ENCODE peak calls at places on chromosome 19, in seven cellular contexts. V is CD8-positive, alpha-beta T cell; M is H7; Z is thoracic aorta; Y is mesenchymal stem cell; I is heart right ventricle; E is uterus. U is an unnamed sample.
A peak's percentile ranks its signal among the peaks of the same experiment; 100 is the strongest.

GRCh38 chr19:38849746-38850230 is at the start of gene HNRNPL:
- DNase-seq in V (peak; percentile 99), M (peak; percentile 100), Z (no peak), Y (no peak), I (peak; percentile 99), E (no peak), U (no peak)

GRCh38 chr19:33290956-33291622 is 11.2 kb downstream of the CEBPA start:
- DNase-seq in V (no peak), M (peak; percentile 62), Z (no peak), Y (no peak), I (no peak), E (no peak), U (no peak)

GRCh38 chr19:4722671-4723464 is 774 bp downstream of the DPP9 start:
- DNase-seq in V (no peak), M (peak; percentile 41), Z (no peak), Y (peak; percentile 37), I (no peak), E (peak; percentile 51), U (peak; percentile 90)

GRCh38 chr19:33689138-33689746 is 67.5 kb downstream of the CHST8 start:
- DNase-seq in V (no peak), M (peak; percentile 32), Z (no peak), Y (no peak), I (no peak), E (no peak), U (peak; percentile 10)

GRCh38 chr19:6211632-6212402 is 68.0 kb downstream of the MLLT1 start:
- DNase-seq in V (no peak), M (peak; percentile 59), Z (no peak), Y (no peak), I (no peak), E (no peak), U (no peak)

GRCh38 chr19:55672418-55672817 is 2.6 kb upstream of the EPN1 start:
- DNase-seq in V (no peak), M (no peak), Z (no peak), Y (no peak), I (no peak), E (no peak), U (no peak)

GRCh38 chr19:19406878-19407639 is 1.6 kb downstream of the GATAD2A start:
- DNase-seq in V (peak; percentile 43), M (no peak), Z (no peak), Y (peak; percentile 78), I (no peak), E (no peak), U (no peak)

GRCh38 chr19:41888926-41889325 is 5.9 kb downstream of the ARHGEF1 start:
- DNase-seq in V (no peak), M (no peak), Z (no peak), Y (no peak), I (no peak), E (no peak), U (no peak)

GRCh38 chr19:34041922-34042521 is 130.3 kb upstream of the LSM14A start:
- DNase-seq in V (peak; percentile 59), M (peak; percentile 83), Z (peak; percentile 9), Y (no peak), I (peak; percentile 68), E (peak; percentile 19), U (peak; percentile 72)

GRCh38 chr19:3670796-3671679 is 29.2 kb downstream of the PIP5K1C start:
- DNase-seq in V (no peak), M (peak; percentile 81), Z (peak; percentile 74), Y (peak; percentile 85), I (peak; percentile 84), E (peak; percentile 92), U (peak; percentile 97)

GRCh38 chr19:10142701-10143375 is 23.1 kb upstream of the EIF3G start:
- DNase-seq in V (peak; percentile 38), M (no peak), Z (no peak), Y (no peak), I (no peak), E (no peak), U (no peak)

GRCh38 chr19:35988824-35989223 is 6.2 kb upstream of the SDHAF1 start:
- DNase-seq in V (no peak), M (no peak), Z (no peak), Y (no peak), I (no peak), E (no peak), U (no peak)

GRCh38 chr19:35986664-35987570 is 8.1 kb upstream of the SDHAF1 start:
- DNase-seq in V (no peak), M (peak; percentile 90), Z (no peak), Y (no peak), I (peak; percentile 35), E (no peak), U (peak; percentile 55)

GRCh38 chr19:35987571-35987896 is 7.5 kb upstream of the SDHAF1 start:
- DNase-seq in V (no peak), M (no peak), Z (no peak), Y (no peak), I (no peak), E (no peak), U (no peak)

GRCh38 chr19:35983177-35983576 is 11.8 kb upstream of the SDHAF1 start:
- DNase-seq in V (no peak), M (no peak), Z (no peak), Y (no peak), I (no peak), E (no peak), U (no peak)

DNA sequence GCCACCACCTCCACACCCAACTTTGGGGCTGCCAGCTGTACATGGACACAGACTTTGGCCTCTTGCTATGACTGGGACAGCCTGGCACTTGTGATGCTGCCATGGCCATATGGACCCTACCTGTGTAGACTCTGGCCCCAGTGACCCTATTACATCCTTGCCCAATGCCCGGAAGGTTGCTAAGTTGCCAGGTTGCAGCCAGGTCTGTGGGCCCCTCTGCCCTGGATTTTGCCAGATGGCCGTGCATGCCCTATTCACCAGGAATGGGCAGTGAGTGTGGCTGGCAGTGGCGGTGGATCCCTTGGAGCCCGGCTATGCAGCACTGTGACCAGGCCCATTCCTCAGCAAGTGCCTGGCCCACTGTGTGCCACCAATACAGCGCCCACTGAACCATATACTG is 8.9 kb upstream of the SDHAF1 start:
- DNase-seq in V (no peak), M (no peak), Z (no peak), Y (no peak), I (no peak), E (no peak), U (no peak)
- H3K27me3 ChIP-seq in V (peaks cover 11% of the 10 kb centered on the region), M (peaks cover 9% of the 10 kb centered on the region), Z (no peaks in the 10 kb centered on the region), Y (peaks cover 68% of the 10 kb centered on the region), I (peaks cover 30% of the 10 kb centered on the region), E (no peaks in the 10 kb centered on the region), U (no peaks in the 10 kb centered on the region)

DNA sequence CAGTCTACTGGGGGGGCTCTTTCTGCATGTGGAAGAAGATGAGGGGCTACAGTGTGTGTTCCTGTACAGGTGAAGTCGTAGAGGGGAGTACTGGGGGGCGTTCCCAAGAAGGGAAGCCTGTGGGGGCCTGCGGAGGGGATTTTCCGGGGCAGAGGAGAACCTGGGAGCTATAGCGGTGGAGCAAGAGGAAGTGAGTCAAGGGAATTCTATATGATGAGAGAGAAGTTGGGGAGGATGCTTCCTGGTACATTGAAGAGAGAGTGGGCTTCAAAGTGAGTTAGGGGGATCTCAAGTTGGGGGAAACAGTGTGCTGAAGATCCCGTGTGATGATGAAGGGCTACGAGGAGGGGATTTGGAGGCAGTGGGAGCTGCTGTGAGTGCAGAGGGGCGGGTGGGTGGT is 1.9 kb upstream of the CACNG8 start:
- DNase-seq in V (no peak), M (peak; percentile 66), Z (no peak), Y (no peak), I (no peak), E (no peak), U (no peak)
- H3K27me3 ChIP-seq in V (peaks cover 34% of the 10 kb centered on the region), M (peaks cover 67% of the 10 kb centered on the region), Z (no peaks in the 10 kb centered on the region), Y (peaks cover 78% of the 10 kb centered on the region), I (peaks cover 54% of the 10 kb centered on the region), E (peaks cover 5% of the 10 kb centered on the region), U (peaks cover 83% of the 10 kb centered on the region)

GRCh38 chr19:1000095-1000494 is at the start of gene GRIN3B:
- DNase-seq in V (peak; percentile 44), M (peak; percentile 99), Z (no peak), Y (peak; percentile 51), I (peak; percentile 50), E (no peak), U (no peak)

GRCh38 chr19:1000591-1001537 is 645 bp downstream of the GRIN3B start:
- DNase-seq in V (no peak), M (peak; percentile 94), Z (no peak), Y (no peak), I (no peak), E (no peak), U (no peak)

GRCh38 chr19:999379-999719 is 870 bp upstream of the GRIN3B start:
- DNase-seq in V (no peak), M (no peak), Z (no peak), Y (no peak), I (no peak), E (no peak), U (no peak)

GRCh38 chr19:996051-996838 is 4.0 kb upstream of the GRIN3B start:
- DNase-seq in V (peak; percentile 44), M (peak; percentile 90), Z (no peak), Y (peak; percentile 62), I (no peak), E (peak; percentile 43), U (no peak)

GRCh38 chr19:998064-998463 is 2.2 kb upstream of the GRIN3B start:
- DNase-seq in V (no peak), M (no peak), Z (no peak), Y (no peak), I (no peak), E (no peak), U (no peak)
- H3K27me3 ChIP-seq in V (peaks cover 18% of the 10 kb centered on the region), M (peaks cover 33% of the 10 kb centered on the region), Z (peaks cover 7% of the 10 kb centered on the region), Y (peaks cover 62% of the 10 kb centered on the region), I (peaks cover 66% of the 10 kb centered on the region), E (peaks cover 38% of the 10 kb centered on the region), U (no peaks in the 10 kb centered on the region)

DNA sequence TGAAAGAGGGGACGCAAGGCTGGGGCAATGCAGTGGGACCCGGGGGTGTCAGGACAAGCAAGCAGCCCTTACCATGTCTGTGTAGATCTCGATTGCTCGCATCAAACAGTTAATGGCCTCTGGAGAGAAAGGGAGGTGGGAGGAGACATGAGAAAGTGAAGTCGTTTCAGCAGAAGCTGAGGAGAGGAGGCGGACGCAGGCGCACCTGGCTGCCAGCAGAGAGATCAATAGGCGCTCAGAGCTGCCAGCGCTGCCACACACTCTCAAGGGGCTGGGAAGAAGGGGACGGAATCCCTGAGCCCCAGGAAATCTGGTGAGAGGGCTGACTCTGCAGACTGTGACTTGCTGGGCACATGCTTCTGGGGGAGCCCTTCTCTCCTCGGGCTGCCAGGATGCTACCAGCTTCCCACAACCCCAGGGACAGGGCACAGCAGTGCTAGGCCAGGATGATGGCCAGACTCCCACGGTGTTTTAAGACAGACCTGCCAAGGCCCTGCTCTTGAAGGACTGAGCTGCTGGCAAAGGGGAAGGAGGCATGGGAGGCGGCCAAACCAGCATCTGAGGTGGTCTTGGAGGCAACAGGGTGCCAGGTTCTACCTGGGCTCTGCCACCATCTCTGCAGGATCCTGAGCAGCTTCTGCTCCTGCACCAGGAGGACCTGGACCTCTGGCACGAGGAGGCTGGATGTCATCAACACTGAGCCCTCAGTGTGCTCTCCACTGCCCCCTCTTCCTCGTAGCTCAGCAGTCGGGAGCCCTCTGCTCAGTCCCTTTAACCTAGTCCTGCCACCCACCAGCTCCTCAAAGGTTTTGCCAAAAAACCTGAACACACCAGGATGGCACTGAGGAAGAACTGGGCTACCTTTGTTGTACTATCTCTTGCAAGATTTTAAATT is 11.7 kb upstream of the KPTN start:
- DNase-seq in V (no peak), M (no peak), Z (no peak), Y (no peak), I (no peak), E (no peak), U (no peak)
- H3K27me3 ChIP-seq in V (no peaks in the 10 kb centered on the region), M (no peaks in the 10 kb centered on the region), Z (no peaks in the 10 kb centered on the region), Y (no peaks in the 10 kb centered on the region), I (no peaks in the 10 kb centered on the region), E (no peaks in the 10 kb centered on the region), U (no peaks in the 10 kb centered on the region)